ENCODE peak calls at places on chromosomes 7 and 10, in seven cellular contexts. J is MM.1S, P is MCF 10A, R is Caco-2, N is mammary epithelial cell, Y is epithelial cell of proximal tubule, D is BJ. U is an unnamed sample.

GRCh38 chr7:29285451-29285807 is 90.9 kb downstream of the CHN2 start:
- DNase-seq in J (no peak), P (peak), R (no peak), N (peak), Y (peak), D (peak), U (no peak)

GRCh38 chr7:151696738-151697514 is 177.2 kb upstream of the RHEB start:
- DNase-seq in J (no peak), P (peak), R (peak), N (peak), Y (no peak), D (no peak), U (no peak)

GRCh38 chr10:119288574-119289001 is 81.2 kb downstream of the GRK5 start:
- DNase-seq in J (no peak), P (no peak), R (no peak), N (no peak), Y (no peak), D (no peak), U (no peak)

GRCh38 chr10:131746785-131747184 is 154.0 kb upstream of the PPP2R2D start:
- DNase-seq in J (no peak), P (no peak), R (no peak), N (no peak), Y (no peak), D (no peak), U (no peak)

GRCh38 chr7:66930341-66930740 is 9.3 kb downstream of the TMEM248 start:
- DNase-seq in J (no peak), P (peak), R (peak), N (peak), Y (no peak), D (no peak), U (no peak)

GRCh38 chr7:141884544-141885227 is 31.5 kb upstream of the OR9A4 start:
- DNase-seq in J (no peak), P (no peak), R (no peak), N (no peak), Y (no peak), D (no peak), U (no peak)

GRCh38 chr7:7792089-7792488 is 73.7 kb upstream of the RPA3 start:
- DNase-seq in J (no peak), P (no peak), R (no peak), N (no peak), Y (no peak), D (no peak), U (no peak)

GRCh38 chr10:74824184-74825032 is 2.0 kb upstream of the KAT6B start:
- DNase-seq in J (no peak), P (no peak), R (no peak), N (no peak), Y (no peak), D (no peak), U (no peak)

GRCh38 chr7:138257459-138258193 is 181.4 kb downstream of the AKR1D1 start:
- DNase-seq in J (no peak), P (no peak), R (peak), N (no peak), Y (no peak), D (no peak), U (no peak)

GRCh38 chr10:16559236-16559773 is 37.6 kb upstream of the C1QL3 start:
- DNase-seq in J (no peak), P (no peak), R (no peak), N (no peak), Y (no peak), D (no peak), U (no peak)

GRCh38 chr7:151820486-151821105 is 56.3 kb downstream of the PRKAG2 start:
- DNase-seq in J (no peak), P (no peak), R (no peak), N (no peak), Y (no peak), D (no peak), U (no peak)

GRCh38 chr10:104318096-104318725 is 20.1 kb downstream of the ITPRIP start:
- DNase-seq in J (no peak), P (no peak), R (no peak), N (no peak), Y (no peak), D (no peak), U (no peak)

GRCh38 chr7:148503900-148504487 is 86.6 kb upstream of the C7orf33 start:
- DNase-seq in J (peak), P (peak), R (peak), N (peak), Y (no peak), D (no peak), U (no peak)

GRCh38 chr10:92839191-92840085 is 8.9 kb upstream of the EXOC6 start:
- DNase-seq in J (peak), P (peak), R (peak), N (no peak), Y (no peak), D (no peak), U (peak)
- TF ChIP-seq CTCF in J (peak), P (no peak), R (peak), N (peak), Y (peak), D (peak), U (peak)

DNA sequence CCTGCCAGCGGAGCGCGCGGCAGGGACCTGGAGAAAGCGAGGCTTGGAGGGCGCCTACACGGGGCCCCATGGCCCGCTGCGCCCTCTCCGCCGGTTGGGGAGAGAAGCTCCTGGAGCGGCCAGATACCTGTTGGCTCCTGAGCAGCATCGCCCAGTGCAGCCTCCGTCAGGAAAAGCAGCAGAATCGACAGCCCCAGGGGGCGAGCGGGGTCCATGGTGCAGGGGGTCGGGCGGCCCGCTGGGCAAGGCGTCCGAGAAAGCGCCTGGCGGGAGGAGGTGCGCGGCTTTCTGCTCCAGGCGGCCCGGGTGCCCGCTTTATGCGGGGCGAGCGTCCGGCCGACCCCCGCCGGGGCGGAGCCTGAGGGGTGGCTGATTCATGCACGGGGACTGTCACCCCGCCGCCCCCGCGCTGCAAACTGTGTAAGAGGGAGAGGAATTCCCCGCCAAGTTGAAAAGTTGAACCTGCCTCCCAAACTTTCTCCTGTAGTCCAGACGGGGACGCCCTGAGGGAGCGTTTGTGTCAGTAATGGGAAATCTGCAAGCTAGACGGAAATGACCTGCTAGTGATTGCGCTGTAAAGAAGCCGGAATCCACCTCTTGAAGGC is at the start of gene TFPI2:
- DNase-seq in J (no peak), P (peak), R (no peak), N (peak), Y (peak), D (no peak), U (peak)
- TF ChIP-seq CTCF in J (no peak), P (no peak), R (no peak), N (no peak), Y (peak), D (peak), U (no peak)

GRCh38 chr10:11533328-11533781 is 78.1 kb downstream of the USP6NL start:
- DNase-seq in J (no peak), P (peak), R (peak), N (peak), Y (peak), D (no peak), U (no peak)
- TF ChIP-seq CTCF in J (no peak), P (peak), R (peak), N (peak), Y (peak), D (peak), U (peak)

GRCh38 chr10:43683451-43684197 is 34.9 kb upstream of the ZNF32 start:
- DNase-seq in J (peak), P (no peak), R (peak), N (no peak), Y (no peak), D (no peak), U (peak)
- TF ChIP-seq CTCF in J (peak), P (peak), R (peak), N (peak), Y (peak), D (peak), U (peak)

DNA sequence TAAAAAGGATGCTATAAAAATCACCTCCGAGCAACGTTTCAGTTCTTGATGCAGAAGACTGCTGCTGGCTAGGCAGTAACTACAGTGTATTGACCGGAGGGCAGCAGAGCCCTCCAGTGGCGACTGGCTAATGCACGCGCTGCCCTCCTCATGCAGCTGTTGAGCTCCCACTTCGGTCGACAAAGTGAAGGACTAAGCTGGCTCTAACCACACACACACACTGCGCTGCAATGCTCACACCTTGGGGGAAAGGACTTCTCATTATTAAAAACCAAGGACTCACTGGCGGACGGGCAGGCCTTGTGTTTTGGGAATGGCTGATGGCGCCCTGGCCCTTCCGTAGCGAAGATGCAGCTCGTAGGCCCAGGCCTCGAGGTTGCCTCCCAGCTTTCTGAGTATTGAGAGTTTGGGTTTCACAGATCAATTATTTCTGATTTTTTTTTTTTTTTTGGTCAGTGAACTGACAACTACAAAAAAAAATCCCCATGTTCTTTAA is 120.9 kb upstream of the DIP2C start:
- DNase-seq in J (peak), P (no peak), R (peak), N (no peak), Y (no peak), D (no peak), U (peak)
- TF ChIP-seq CTCF in J (peak), P (no peak), R (peak), N (no peak), Y (peak), D (peak), U (peak)

GRCh38 chr10:87816163-87816841 is 1.7 kb downstream of the ATAD1 start:
- DNase-seq in J (no peak), P (peak), R (no peak), N (no peak), Y (no peak), D (no peak), U (no peak)
- TF ChIP-seq CTCF in J (peak), P (peak), R (peak), N (peak), Y (no peak), D (peak), U (peak)

DNA sequence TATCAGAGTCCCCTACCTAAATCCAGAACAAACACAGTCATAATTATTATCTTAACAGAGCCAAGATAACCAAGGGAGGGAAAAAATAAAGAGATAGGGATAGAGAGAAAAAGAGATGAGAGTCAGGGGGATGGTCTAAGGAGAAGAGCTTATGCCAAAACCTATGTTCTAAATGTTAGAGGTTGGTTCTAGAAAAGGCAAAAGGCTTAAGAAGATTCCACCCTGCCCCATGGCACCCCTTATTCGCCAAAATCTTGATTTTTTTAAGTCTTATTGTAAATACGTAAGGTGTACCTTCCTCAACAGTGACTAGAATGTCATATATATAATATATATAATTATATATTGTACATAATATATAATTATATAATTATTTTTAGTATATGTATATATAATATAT is 29.6 kb upstream of the CTNNA3 start:
- DNase-seq in J (no peak), P (no peak), R (no peak), N (no peak), Y (no peak), D (no peak), U (no peak)
- TF ChIP-seq CTCF in J (no peak), P (no peak), R (no peak), N (no peak), Y (no peak), D (no peak), U (no peak)

GRCh38 chr7:124840435-124840834 is 74.8 kb upstream of the GPR37 start:
- DNase-seq in J (no peak), P (peak), R (no peak), N (no peak), Y (no peak), D (no peak), U (no peak)
- TF ChIP-seq CTCF in J (peak), P (peak), R (no peak), N (no peak), Y (peak), D (no peak), U (peak)

GRCh38 chr7:97025130-97025499 is 484 bp upstream of the DLX5 start:
- DNase-seq in J (no peak), P (no peak), R (no peak), N (no peak), Y (no peak), D (no peak), U (no peak)

GRCh38 chr7:97024209-97025129 is at the start of gene DLX5:
- DNase-seq in J (no peak), P (no peak), R (peak), N (peak), Y (no peak), D (no peak), U (peak)

GRCh38 chr7:97025983-97026704 is 1.5 kb upstream of the DLX5 start:
- DNase-seq in J (no peak), P (no peak), R (no peak), N (no peak), Y (no peak), D (no peak), U (peak)

GRCh38 chr7:97026705-97027426 is 2.2 kb upstream of the DLX5 start:
- DNase-seq in J (no peak), P (no peak), R (no peak), N (no peak), Y (no peak), D (no peak), U (no peak)

DNA sequence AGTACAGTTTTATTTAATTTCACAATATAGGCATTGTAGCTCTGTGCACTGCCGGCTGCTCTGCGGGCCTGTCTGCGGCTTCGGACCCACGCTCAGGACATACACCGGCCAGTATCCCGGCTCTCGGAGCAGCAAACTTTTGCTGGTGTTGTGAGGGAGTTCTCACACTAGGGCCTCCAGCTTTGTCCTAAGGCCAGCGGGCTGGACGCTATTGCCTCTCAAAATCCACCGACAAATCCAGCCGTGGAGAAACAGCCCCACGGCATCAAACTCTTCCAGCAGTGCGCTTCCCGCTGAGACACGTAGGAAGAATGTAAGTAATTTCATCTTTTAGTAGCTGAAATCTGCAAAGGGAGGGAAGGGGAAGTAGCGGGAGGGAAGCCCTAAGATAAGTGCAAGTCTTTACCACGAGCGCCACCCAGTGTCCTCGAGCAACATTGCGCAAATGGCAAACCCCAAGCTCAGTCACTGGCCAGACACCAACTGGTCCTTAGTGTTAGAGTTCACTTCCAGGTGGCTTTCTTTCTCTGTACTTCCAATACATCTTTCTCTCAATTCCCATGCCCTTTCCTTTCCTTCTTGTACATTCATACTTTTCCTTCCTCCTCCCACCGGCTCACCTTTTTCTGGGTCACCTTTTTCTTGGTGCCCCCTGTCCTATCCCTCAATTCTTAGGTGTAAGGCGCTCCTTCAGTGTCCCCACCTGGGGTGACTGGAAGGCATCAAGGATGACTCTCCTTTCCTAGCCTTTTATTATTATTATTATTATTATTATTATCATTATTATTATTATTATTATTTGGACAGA is 3.0 kb upstream of the DLX5 start:
- DNase-seq in J (peak), P (peak), R (peak), N (peak), Y (no peak), D (peak), U (peak)
- TF ChIP-seq CTCF in J (peak), P (peak), R (peak), N (peak), Y (peak), D (peak), U (peak)

GRCh38 chr10:49379596-49380410 is 16.1 kb downstream of the DRGX start:
- DNase-seq in J (no peak), P (no peak), R (peak), N (no peak), Y (no peak), D (no peak), U (no peak)
- TF ChIP-seq CTCF in J (peak), P (no peak), R (peak), N (peak), Y (peak), D (peak), U (peak)

U was measured in neural crest cell.